ENCODE peak calls at places on chromosomes 3 and 15, in ten cellular contexts. One of them, this sample, is unnamed.

GRCh38 chr15:71276355-71276665 is 161.0 kb downstream of the THSD4 start:
- DNase-seq in CD8-positive, alpha-beta memory T cell: no peak
- DNase-seq in IMR-90: no peak
- DNase-seq in left ventricle myocardium inferior: no peak
- DNase-seq in A673: no peak
- DNase-seq in OCI-LY7: no peak
- DNase-seq in lower lobe of right lung: no peak
- DNase-seq in right lobe of liver: no peak
- DNase-seq in heart left ventricle: no peak
- DNase-seq in ascending aorta: no peak
- DNase-seq in this sample: no peak

GRCh38 chr15:59976480-59976879 is 27.6 kb upstream of the FOXB1 start:
- DNase-seq in ascending aorta: no peak
- DNase-seq in lower lobe of right lung: no peak
- DNase-seq in heart left ventricle: no peak
- DNase-seq in right lobe of liver: no peak
- DNase-seq in IMR-90: no peak
- DNase-seq in A673: no peak
- DNase-seq in CD8-positive, alpha-beta memory T cell: peak
- DNase-seq in left ventricle myocardium inferior: no peak
- DNase-seq in OCI-LY7: peak
- DNase-seq in this sample: no peak

GRCh38 chr15:61890106-61890505 is 170.1 kb downstream of the VPS13C start:
- DNase-seq in lower lobe of right lung: no peak
- DNase-seq in CD8-positive, alpha-beta memory T cell: no peak
- DNase-seq in IMR-90: no peak
- DNase-seq in OCI-LY7: no peak
- DNase-seq in left ventricle myocardium inferior: no peak
- DNase-seq in A673: no peak
- DNase-seq in ascending aorta: no peak
- DNase-seq in right lobe of liver: no peak
- DNase-seq in heart left ventricle: no peak
- DNase-seq in this sample: no peak

GRCh38 chr3:183122257-183122932 is 23.1 kb upstream of the MCCC1 start:
- DNase-seq in heart left ventricle: no peak
- DNase-seq in ascending aorta: no peak
- DNase-seq in CD8-positive, alpha-beta memory T cell: no peak
- DNase-seq in lower lobe of right lung: no peak
- DNase-seq in A673: peak
- DNase-seq in right lobe of liver: no peak
- DNase-seq in left ventricle myocardium inferior: no peak
- DNase-seq in IMR-90: peak
- DNase-seq in OCI-LY7: peak
- DNase-seq in this sample: no peak

GRCh38 chr15:75904241-75904631 is 558 bp downstream of the FBXO22 start:
- DNase-seq in lower lobe of right lung: peak
- DNase-seq in right lobe of liver: no peak
- DNase-seq in IMR-90: peak
- DNase-seq in ascending aorta: peak
- DNase-seq in left ventricle myocardium inferior: no peak
- DNase-seq in A673: peak
- DNase-seq in heart left ventricle: peak
- DNase-seq in CD8-positive, alpha-beta memory T cell: no peak
- DNase-seq in OCI-LY7: peak
- DNase-seq in this sample: peak

GRCh38 chr3:37537914-37538691 is 323.6 kb upstream of the CTDSPL start:
- DNase-seq in OCI-LY7: no peak
- DNase-seq in A673: no peak
- DNase-seq in ascending aorta: peak
- DNase-seq in IMR-90: no peak
- DNase-seq in heart left ventricle: peak
- DNase-seq in right lobe of liver: no peak
- DNase-seq in lower lobe of right lung: no peak
- DNase-seq in CD8-positive, alpha-beta memory T cell: no peak
- DNase-seq in left ventricle myocardium inferior: peak
- DNase-seq in this sample: no peak

GRCh38 chr3:154022603-154023002 is 98.6 kb upstream of the ARHGEF26 start:
- DNase-seq in IMR-90: no peak
- DNase-seq in CD8-positive, alpha-beta memory T cell: no peak
- DNase-seq in lower lobe of right lung: no peak
- DNase-seq in heart left ventricle: no peak
- DNase-seq in ascending aorta: no peak
- DNase-seq in left ventricle myocardium inferior: no peak
- DNase-seq in OCI-LY7: no peak
- DNase-seq in right lobe of liver: no peak
- DNase-seq in A673: no peak
- DNase-seq in this sample: no peak

GRCh38 chr3:149188494-149188893 is 33.1 kb downstream of the CP start:
- DNase-seq in heart left ventricle: no peak
- DNase-seq in lower lobe of right lung: no peak
- DNase-seq in OCI-LY7: no peak
- DNase-seq in CD8-positive, alpha-beta memory T cell: no peak
- DNase-seq in IMR-90: peak
- DNase-seq in right lobe of liver: no peak
- DNase-seq in ascending aorta: no peak
- DNase-seq in A673: no peak
- DNase-seq in left ventricle myocardium inferior: no peak
- DNase-seq in this sample: no peak

GRCh38 chr3:72633101-72633500 is 215.1 kb downstream of the SHQ1 start:
- DNase-seq in heart left ventricle: no peak
- DNase-seq in A673: no peak
- DNase-seq in ascending aorta: no peak
- DNase-seq in OCI-LY7: no peak
- DNase-seq in left ventricle myocardium inferior: no peak
- DNase-seq in right lobe of liver: no peak
- DNase-seq in lower lobe of right lung: no peak
- DNase-seq in IMR-90: no peak
- DNase-seq in CD8-positive, alpha-beta memory T cell: no peak
- DNase-seq in this sample: no peak

GRCh38 chr3:123444023-123444422 is 4.9 kb downstream of the ADCY5 start:
- DNase-seq in A673: no peak
- DNase-seq in lower lobe of right lung: no peak
- DNase-seq in IMR-90: no peak
- DNase-seq in OCI-LY7: no peak
- DNase-seq in right lobe of liver: no peak
- DNase-seq in ascending aorta: no peak
- DNase-seq in heart left ventricle: no peak
- DNase-seq in CD8-positive, alpha-beta memory T cell: no peak
- DNase-seq in left ventricle myocardium inferior: no peak
- DNase-seq in this sample: no peak

GRCh38 chr15:38814891-38815290 is 250.3 kb upstream of the RASGRP1 start:
- DNase-seq in right lobe of liver: no peak
- DNase-seq in CD8-positive, alpha-beta memory T cell: no peak
- DNase-seq in lower lobe of right lung: no peak
- DNase-seq in A673: no peak
- DNase-seq in left ventricle myocardium inferior: no peak
- DNase-seq in IMR-90: no peak
- DNase-seq in heart left ventricle: no peak
- DNase-seq in OCI-LY7: no peak
- DNase-seq in ascending aorta: no peak
- DNase-seq in this sample: no peak

GRCh38 chr3:142228964-142229363 is 3.6 kb upstream of the GK5 start:
- DNase-seq in left ventricle myocardium inferior: no peak
- DNase-seq in heart left ventricle: no peak
- DNase-seq in A673: no peak
- DNase-seq in IMR-90: no peak
- DNase-seq in OCI-LY7: no peak
- DNase-seq in right lobe of liver: no peak
- DNase-seq in CD8-positive, alpha-beta memory T cell: no peak
- DNase-seq in lower lobe of right lung: no peak
- DNase-seq in ascending aorta: no peak
- DNase-seq in this sample: no peak

GRCh38 chr3:142226474-142226873 is 1.1 kb upstream of the GK5 start:
- DNase-seq in IMR-90: no peak
- DNase-seq in A673: no peak
- DNase-seq in left ventricle myocardium inferior: no peak
- DNase-seq in right lobe of liver: no peak
- DNase-seq in lower lobe of right lung: no peak
- DNase-seq in heart left ventricle: no peak
- DNase-seq in ascending aorta: no peak
- DNase-seq in CD8-positive, alpha-beta memory T cell: no peak
- DNase-seq in OCI-LY7: no peak
- DNase-seq in this sample: no peak

GRCh38 chr3:142223282-142223681 is 2.1 kb downstream of the GK5 start:
- DNase-seq in heart left ventricle: no peak
- DNase-seq in OCI-LY7: no peak
- DNase-seq in left ventricle myocardium inferior: no peak
- DNase-seq in CD8-positive, alpha-beta memory T cell: no peak
- DNase-seq in ascending aorta: no peak
- DNase-seq in A673: no peak
- DNase-seq in right lobe of liver: no peak
- DNase-seq in IMR-90: no peak
- DNase-seq in lower lobe of right lung: no peak
- DNase-seq in this sample: no peak

GRCh38 chr3:142224482-142225072 is 808 bp downstream of the GK5 start:
- DNase-seq in OCI-LY7: no peak
- DNase-seq in heart left ventricle: no peak
- DNase-seq in IMR-90: no peak
- DNase-seq in CD8-positive, alpha-beta memory T cell: no peak
- DNase-seq in left ventricle myocardium inferior: no peak
- DNase-seq in ascending aorta: no peak
- DNase-seq in A673: no peak
- DNase-seq in lower lobe of right lung: no peak
- DNase-seq in right lobe of liver: no peak
- DNase-seq in this sample: no peak

DNA sequence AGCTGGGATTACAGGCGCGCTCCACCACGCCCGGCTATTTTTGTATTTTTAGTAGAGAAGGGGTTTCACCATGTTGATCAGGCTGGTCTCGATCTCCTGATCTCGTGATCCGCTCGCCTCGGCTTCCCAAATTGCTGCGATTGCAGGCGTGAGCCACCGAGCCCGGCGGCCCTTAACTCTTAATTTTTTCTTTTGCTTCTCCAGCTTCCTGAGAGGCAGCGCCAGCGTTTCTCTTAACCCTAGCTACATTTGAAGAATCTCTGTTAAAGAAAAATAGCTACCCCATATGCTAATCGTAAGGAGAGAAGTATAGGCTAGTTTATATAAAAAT is 465 bp upstream of the GK5 start:
- DNase-seq in A673: no peak
- DNase-seq in ascending aorta: no peak
- DNase-seq in heart left ventricle: no peak
- DNase-seq in CD8-positive, alpha-beta memory T cell: no peak
- DNase-seq in left ventricle myocardium inferior: no peak
- DNase-seq in OCI-LY7: no peak
- DNase-seq in lower lobe of right lung: no peak
- DNase-seq in IMR-90: no peak
- DNase-seq in right lobe of liver: no peak
- DNase-seq in this sample: peak
- H3K4me3 ChIP-seq in A673: peak
- H3K4me3 ChIP-seq in ascending aorta: peak
- H3K4me3 ChIP-seq in heart left ventricle: peak
- H3K4me3 ChIP-seq in CD8-positive, alpha-beta memory T cell: peak
- H3K4me3 ChIP-seq in left ventricle myocardium inferior: peak
- H3K4me3 ChIP-seq in OCI-LY7: peak
- H3K4me3 ChIP-seq in lower lobe of right lung: peak
- H3K4me3 ChIP-seq in IMR-90: peak
- H3K4me3 ChIP-seq in right lobe of liver: peak
- H3K4me3 ChIP-seq in this sample: peak

GRCh38 chr3:53845103-53845880 is 927 bp downstream of the CHDH start:
- DNase-seq in lower lobe of right lung: peak
- DNase-seq in CD8-positive, alpha-beta memory T cell: no peak
- DNase-seq in right lobe of liver: no peak
- DNase-seq in left ventricle myocardium inferior: peak
- DNase-seq in A673: peak
- DNase-seq in ascending aorta: peak
- DNase-seq in OCI-LY7: peak
- DNase-seq in IMR-90: peak
- DNase-seq in heart left ventricle: peak
- DNase-seq in this sample: no peak
- H3K27ac ChIP-seq in lower lobe of right lung: peak
- H3K27ac ChIP-seq in CD8-positive, alpha-beta memory T cell: no peak
- H3K27ac ChIP-seq in right lobe of liver: peak
- H3K27ac ChIP-seq in left ventricle myocardium inferior: peak
- H3K27ac ChIP-seq in A673: no peak
- H3K27ac ChIP-seq in ascending aorta: peak
- H3K27ac ChIP-seq in OCI-LY7: no peak
- H3K27ac ChIP-seq in IMR-90: no peak
- H3K27ac ChIP-seq in heart left ventricle: no peak
- H3K27ac ChIP-seq in this sample: no peak

GRCh38 chr3:127456471-127457093 is 134.0 kb downstream of the TPRA1 start:
- DNase-seq in CD8-positive, alpha-beta memory T cell: no peak
- DNase-seq in left ventricle myocardium inferior: no peak
- DNase-seq in lower lobe of right lung: no peak
- DNase-seq in A673: no peak
- DNase-seq in ascending aorta: no peak
- DNase-seq in IMR-90: peak
- DNase-seq in right lobe of liver: peak
- DNase-seq in OCI-LY7: no peak
- DNase-seq in heart left ventricle: peak
- DNase-seq in this sample: peak
- H3K4me3 ChIP-seq in CD8-positive, alpha-beta memory T cell: no peak
- H3K4me3 ChIP-seq in left ventricle myocardium inferior: peak
- H3K4me3 ChIP-seq in lower lobe of right lung: peak
- H3K4me3 ChIP-seq in A673: no peak
- H3K4me3 ChIP-seq in ascending aorta: peak
- H3K4me3 ChIP-seq in IMR-90: no peak
- H3K4me3 ChIP-seq in right lobe of liver: no peak
- H3K4me3 ChIP-seq in OCI-LY7: no peak
- H3K4me3 ChIP-seq in heart left ventricle: no peak
- H3K4me3 ChIP-seq in this sample: no peak

GRCh38 chr15:100310511-100310910 is 31.3 kb downstream of the ADAMTS17 start:
- DNase-seq in IMR-90: no peak
- DNase-seq in left ventricle myocardium inferior: no peak
- DNase-seq in lower lobe of right lung: no peak
- DNase-seq in right lobe of liver: no peak
- DNase-seq in A673: no peak
- DNase-seq in CD8-positive, alpha-beta memory T cell: no peak
- DNase-seq in heart left ventricle: no peak
- DNase-seq in OCI-LY7: no peak
- DNase-seq in ascending aorta: no peak
- DNase-seq in this sample: no peak

GRCh38 chr15:100309984-100310291 is 31.8 kb downstream of the ADAMTS17 start:
- DNase-seq in CD8-positive, alpha-beta memory T cell: no peak
- DNase-seq in right lobe of liver: no peak
- DNase-seq in IMR-90: no peak
- DNase-seq in lower lobe of right lung: no peak
- DNase-seq in ascending aorta: no peak
- DNase-seq in heart left ventricle: no peak
- DNase-seq in A673: no peak
- DNase-seq in OCI-LY7: no peak
- DNase-seq in left ventricle myocardium inferior: no peak
- DNase-seq in this sample: no peak

GRCh38 chr15:100308222-100309007 is 33.4 kb downstream of the ADAMTS17 start:
- DNase-seq in A673: no peak
- DNase-seq in ascending aorta: no peak
- DNase-seq in heart left ventricle: no peak
- DNase-seq in CD8-positive, alpha-beta memory T cell: no peak
- DNase-seq in left ventricle myocardium inferior: no peak
- DNase-seq in IMR-90: no peak
- DNase-seq in lower lobe of right lung: no peak
- DNase-seq in OCI-LY7: no peak
- DNase-seq in right lobe of liver: no peak
- DNase-seq in this sample: no peak

GRCh38 chr15:100311099-100311751 is 30.6 kb downstream of the ADAMTS17 start:
- DNase-seq in left ventricle myocardium inferior: peak
- DNase-seq in OCI-LY7: no peak
- DNase-seq in IMR-90: no peak
- DNase-seq in lower lobe of right lung: no peak
- DNase-seq in heart left ventricle: peak
- DNase-seq in CD8-positive, alpha-beta memory T cell: no peak
- DNase-seq in ascending aorta: no peak
- DNase-seq in right lobe of liver: no peak
- DNase-seq in A673: no peak
- DNase-seq in this sample: no peak

GRCh38 chr15:100309109-100309983 is 32.4 kb downstream of the ADAMTS17 start:
- DNase-seq in heart left ventricle: no peak
- DNase-seq in A673: no peak
- DNase-seq in CD8-positive, alpha-beta memory T cell: no peak
- DNase-seq in right lobe of liver: no peak
- DNase-seq in left ventricle myocardium inferior: no peak
- DNase-seq in ascending aorta: no peak
- DNase-seq in IMR-90: no peak
- DNase-seq in OCI-LY7: no peak
- DNase-seq in lower lobe of right lung: no peak
- DNase-seq in this sample: no peak
- H3K27ac ChIP-seq in heart left ventricle: peak
- H3K27ac ChIP-seq in A673: no peak
- H3K27ac ChIP-seq in CD8-positive, alpha-beta memory T cell: no peak
- H3K27ac ChIP-seq in right lobe of liver: no peak
- H3K27ac ChIP-seq in left ventricle myocardium inferior: peak
- H3K27ac ChIP-seq in ascending aorta: no peak
- H3K27ac ChIP-seq in IMR-90: no peak
- H3K27ac ChIP-seq in OCI-LY7: no peak
- H3K27ac ChIP-seq in lower lobe of right lung: no peak
- H3K27ac ChIP-seq in this sample: no peak

This sample was measured in spleen.